ENCODE peak calls at places on chromosome 22, in ten cellular contexts. One of them, this sample, is unnamed.

GRCh38 chr22:38824587-38824986 is 19.2 kb downstream of the NPTXR start:
- DNase-seq in body of pancreas: peak
- DNase-seq in neural crest cell: peak
- DNase-seq in PC-9: no peak
- DNase-seq in Peyer's patch: peak
- DNase-seq in tibial artery: no peak
- DNase-seq in cardiac muscle cell: peak
- DNase-seq in stomach: peak
- DNase-seq in astrocyte of the cerebellum: peak
- DNase-seq in fibroblast of mammary gland: peak
- DNase-seq in this sample: peak

GRCh38 chr22:47067911-47068654 is 305.6 kb downstream of the TBC1D22A start:
- DNase-seq in body of pancreas: no peak
- DNase-seq in stomach: peak
- DNase-seq in cardiac muscle cell: no peak
- DNase-seq in neural crest cell: no peak
- DNase-seq in tibial artery: no peak
- DNase-seq in astrocyte of the cerebellum: no peak
- DNase-seq in Peyer's patch: peak
- DNase-seq in PC-9: no peak
- DNase-seq in fibroblast of mammary gland: no peak
- DNase-seq in this sample: no peak

GRCh38 chr22:25048659-25049657 is 96.4 kb downstream of the KIAA1671 start:
- DNase-seq in tibial artery: peak
- DNase-seq in body of pancreas: peak
- DNase-seq in neural crest cell: peak
- DNase-seq in PC-9: peak
- DNase-seq in astrocyte of the cerebellum: peak
- DNase-seq in fibroblast of mammary gland: peak
- DNase-seq in Peyer's patch: peak
- DNase-seq in cardiac muscle cell: peak
- DNase-seq in stomach: peak
- DNase-seq in this sample: peak

GRCh38 chr22:41447435-41448188 is 1.0 kb upstream of the TOB2 start:
- DNase-seq in Peyer's patch: peak
- DNase-seq in tibial artery: peak
- DNase-seq in astrocyte of the cerebellum: no peak
- DNase-seq in neural crest cell: peak
- DNase-seq in stomach: peak
- DNase-seq in PC-9: peak
- DNase-seq in cardiac muscle cell: peak
- DNase-seq in body of pancreas: peak
- DNase-seq in fibroblast of mammary gland: peak
- DNase-seq in this sample: peak

GRCh38 chr22:40348025-40348658 is 1.8 kb downstream of the ADSL start:
- DNase-seq in stomach: peak
- DNase-seq in cardiac muscle cell: peak
- DNase-seq in neural crest cell: peak
- DNase-seq in astrocyte of the cerebellum: no peak
- DNase-seq in tibial artery: peak
- DNase-seq in PC-9: no peak
- DNase-seq in body of pancreas: peak
- DNase-seq in Peyer's patch: peak
- DNase-seq in fibroblast of mammary gland: peak
- DNase-seq in this sample: peak

GRCh38 chr22:25919452-25919851 is 177.5 kb downstream of the MYO18B start:
- DNase-seq in body of pancreas: no peak
- DNase-seq in neural crest cell: no peak
- DNase-seq in stomach: no peak
- DNase-seq in tibial artery: no peak
- DNase-seq in fibroblast of mammary gland: no peak
- DNase-seq in PC-9: no peak
- DNase-seq in astrocyte of the cerebellum: no peak
- DNase-seq in Peyer's patch: no peak
- DNase-seq in cardiac muscle cell: no peak
- DNase-seq in this sample: no peak

GRCh38 chr22:33013531-33014162 is 44.5 kb downstream of the SYN3 start:
- DNase-seq in stomach: no peak
- DNase-seq in PC-9: no peak
- DNase-seq in fibroblast of mammary gland: no peak
- DNase-seq in tibial artery: no peak
- DNase-seq in neural crest cell: no peak
- DNase-seq in cardiac muscle cell: no peak
- DNase-seq in Peyer's patch: no peak
- DNase-seq in astrocyte of the cerebellum: no peak
- DNase-seq in body of pancreas: no peak
- DNase-seq in this sample: no peak

GRCh38 chr22:46149493-46149997 is 781 bp upstream of the PPARA start:
- DNase-seq in fibroblast of mammary gland: no peak
- DNase-seq in cardiac muscle cell: peak
- DNase-seq in astrocyte of the cerebellum: no peak
- DNase-seq in neural crest cell: no peak
- DNase-seq in body of pancreas: peak
- DNase-seq in PC-9: no peak
- DNase-seq in stomach: peak
- DNase-seq in tibial artery: peak
- DNase-seq in Peyer's patch: peak
- DNase-seq in this sample: peak

DNA sequence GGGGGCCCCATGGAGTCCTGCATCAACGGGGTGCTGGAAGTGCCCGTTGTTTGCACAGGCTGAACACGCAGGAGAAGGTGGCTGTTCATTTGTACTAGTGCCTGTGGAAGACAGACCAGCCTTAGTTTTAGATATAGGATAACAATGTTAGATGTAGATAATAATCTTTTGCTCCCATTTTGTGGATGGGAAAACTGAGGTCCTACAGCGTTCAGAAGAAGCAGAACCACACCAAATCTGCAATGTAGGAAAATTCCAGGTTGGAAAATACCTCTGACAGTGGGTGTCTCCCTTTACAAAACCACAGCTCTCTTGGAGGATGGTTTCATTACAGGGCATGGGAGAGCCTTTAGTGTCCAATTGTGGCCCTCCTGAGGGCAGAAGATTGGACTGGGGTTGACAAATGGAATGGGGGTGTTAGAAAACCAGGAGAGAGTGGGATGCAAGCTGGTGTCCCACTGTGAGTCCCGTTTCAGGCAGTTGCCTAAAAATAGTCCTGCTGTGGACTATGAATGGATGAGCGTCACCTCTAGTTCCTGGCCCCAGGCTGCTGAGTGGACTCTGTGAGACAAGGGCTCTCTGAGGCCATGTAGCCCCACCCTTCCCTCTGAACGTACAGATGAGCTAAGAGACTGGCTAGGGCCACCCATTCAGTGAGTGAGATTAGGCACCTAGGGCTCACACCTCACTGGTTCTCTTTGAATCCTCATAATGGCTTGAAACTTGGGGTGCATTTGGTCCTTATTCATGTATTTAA is 508.8 kb downstream of the MN1 start:
- DNase-seq in astrocyte of the cerebellum: no peak
- DNase-seq in body of pancreas: no peak
- DNase-seq in fibroblast of mammary gland: no peak
- DNase-seq in stomach: no peak
- DNase-seq in neural crest cell: no peak
- DNase-seq in Peyer's patch: no peak
- DNase-seq in cardiac muscle cell: no peak
- DNase-seq in PC-9: peak
- DNase-seq in tibial artery: no peak
- DNase-seq in this sample: no peak
- TF ChIP-seq CTCF in astrocyte of the cerebellum: no peak
- TF ChIP-seq CTCF in body of pancreas: no peak
- TF ChIP-seq CTCF in fibroblast of mammary gland: no peak
- TF ChIP-seq CTCF in stomach: no peak
- TF ChIP-seq CTCF in neural crest cell: no peak
- TF ChIP-seq CTCF in Peyer's patch: no peak
- TF ChIP-seq CTCF in cardiac muscle cell: no peak
- TF ChIP-seq CTCF in PC-9: no peak
- TF ChIP-seq CTCF in tibial artery: no peak
- TF ChIP-seq CTCF in this sample: no peak

DNA sequence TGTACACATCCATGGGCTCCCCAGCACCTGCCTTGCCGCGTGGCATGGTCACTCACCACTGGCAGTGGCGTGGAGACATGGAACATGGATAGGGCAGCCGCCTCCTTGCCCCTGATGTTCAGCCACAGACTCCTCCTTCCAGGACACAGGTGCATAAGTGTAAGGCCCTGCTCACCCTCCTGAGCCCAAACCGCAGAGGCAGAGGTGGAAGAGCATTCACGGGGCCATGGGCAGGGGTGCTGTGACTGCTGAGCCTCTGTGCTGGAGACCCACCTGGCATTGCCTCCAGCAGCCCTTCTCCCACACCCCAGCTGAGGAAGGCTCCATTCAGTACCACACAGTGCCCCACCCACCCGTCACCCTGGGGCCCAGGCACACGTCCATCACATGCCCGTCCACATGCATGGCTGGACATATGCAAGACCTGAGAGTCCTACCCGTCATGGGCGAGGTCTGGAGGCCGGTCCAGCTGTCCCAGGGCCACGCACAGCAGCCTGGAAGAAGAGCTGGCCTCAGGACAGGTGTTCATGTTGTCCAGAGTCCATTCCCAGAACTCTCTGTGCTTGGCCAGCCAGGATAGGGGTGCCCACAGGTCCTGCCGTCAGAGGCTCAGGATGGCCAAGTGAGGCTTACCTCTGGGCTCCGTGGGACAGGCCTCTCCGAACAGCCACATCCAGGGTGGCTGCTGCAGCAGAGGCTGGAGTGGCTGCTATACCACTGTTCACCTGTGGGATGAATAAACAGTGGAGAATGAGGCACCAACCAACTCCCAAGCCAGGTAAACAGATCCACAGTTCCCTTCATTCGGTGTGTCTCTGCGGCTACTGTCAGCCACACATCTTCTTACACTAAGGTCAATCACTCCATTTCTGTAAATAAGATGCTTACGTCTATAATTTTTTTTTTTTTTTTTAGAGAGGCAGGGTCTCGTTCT is 1.7 kb upstream of the TUBGCP6 start:
- DNase-seq in stomach: no peak
- DNase-seq in astrocyte of the cerebellum: no peak
- DNase-seq in body of pancreas: no peak
- DNase-seq in PC-9: no peak
- DNase-seq in cardiac muscle cell: no peak
- DNase-seq in fibroblast of mammary gland: no peak
- DNase-seq in Peyer's patch: no peak
- DNase-seq in tibial artery: no peak
- DNase-seq in neural crest cell: no peak
- DNase-seq in this sample: no peak
- TF ChIP-seq CTCF in stomach: no peak
- TF ChIP-seq CTCF in astrocyte of the cerebellum: no peak
- TF ChIP-seq CTCF in body of pancreas: no peak
- TF ChIP-seq CTCF in PC-9: peak
- TF ChIP-seq CTCF in cardiac muscle cell: no peak
- TF ChIP-seq CTCF in fibroblast of mammary gland: no peak
- TF ChIP-seq CTCF in Peyer's patch: no peak
- TF ChIP-seq CTCF in tibial artery: no peak
- TF ChIP-seq CTCF in neural crest cell: peak
- TF ChIP-seq CTCF in this sample: no peak

GRCh38 chr22:35619336-35620094 is 2.4 kb upstream of the MB start:
- DNase-seq in stomach: no peak
- DNase-seq in Peyer's patch: no peak
- DNase-seq in astrocyte of the cerebellum: no peak
- DNase-seq in fibroblast of mammary gland: no peak
- DNase-seq in cardiac muscle cell: no peak
- DNase-seq in body of pancreas: no peak
- DNase-seq in neural crest cell: no peak
- DNase-seq in PC-9: no peak
- DNase-seq in tibial artery: no peak
- DNase-seq in this sample: no peak
- TF ChIP-seq CTCF in stomach: no peak
- TF ChIP-seq CTCF in Peyer's patch: no peak
- TF ChIP-seq CTCF in astrocyte of the cerebellum: no peak
- TF ChIP-seq CTCF in fibroblast of mammary gland: no peak
- TF ChIP-seq CTCF in cardiac muscle cell: no peak
- TF ChIP-seq CTCF in body of pancreas: no peak
- TF ChIP-seq CTCF in neural crest cell: no peak
- TF ChIP-seq CTCF in PC-9: no peak
- TF ChIP-seq CTCF in tibial artery: no peak
- TF ChIP-seq CTCF in this sample: no peak

DNA sequence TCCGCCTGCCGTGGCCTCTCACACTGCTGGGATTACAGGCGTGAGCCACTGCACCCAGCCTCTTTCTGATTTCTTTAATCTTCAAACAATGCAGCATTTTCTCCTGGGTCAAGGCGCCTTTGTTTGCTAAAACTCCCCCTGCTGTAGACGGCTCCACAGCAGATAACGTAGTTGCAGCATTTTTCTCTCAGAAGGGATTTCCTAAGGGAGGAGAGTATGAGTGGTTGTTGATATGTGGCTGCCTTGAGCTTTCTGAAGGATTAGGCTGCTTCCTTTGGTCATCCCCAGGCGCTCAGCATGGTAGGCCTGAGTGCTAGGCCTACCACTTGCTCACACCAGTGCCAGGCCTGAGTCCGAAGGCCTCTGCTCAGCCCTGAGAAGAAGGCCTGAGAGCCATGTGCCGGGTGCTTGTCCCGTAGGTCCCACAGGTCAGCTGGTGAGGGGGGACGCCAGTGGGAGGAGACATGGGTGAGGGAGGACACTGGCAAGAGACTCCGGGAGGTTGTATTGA is 18.1 kb downstream of the SMARCB1 start:
- DNase-seq in body of pancreas: no peak
- DNase-seq in cardiac muscle cell: peak
- DNase-seq in Peyer's patch: no peak
- DNase-seq in stomach: no peak
- DNase-seq in astrocyte of the cerebellum: no peak
- DNase-seq in PC-9: no peak
- DNase-seq in neural crest cell: no peak
- DNase-seq in tibial artery: no peak
- DNase-seq in fibroblast of mammary gland: no peak
- DNase-seq in this sample: no peak
- TF ChIP-seq CTCF in body of pancreas: no peak
- TF ChIP-seq CTCF in cardiac muscle cell: peak
- TF ChIP-seq CTCF in Peyer's patch: no peak
- TF ChIP-seq CTCF in stomach: no peak
- TF ChIP-seq CTCF in astrocyte of the cerebellum: no peak
- TF ChIP-seq CTCF in PC-9: no peak
- TF ChIP-seq CTCF in neural crest cell: no peak
- TF ChIP-seq CTCF in tibial artery: no peak
- TF ChIP-seq CTCF in fibroblast of mammary gland: no peak
- TF ChIP-seq CTCF in this sample: no peak